ENCODE peak calls at places on chromosomes 1 and 21, in ten cellular contexts. J, D, R, I, L, O, X, M, S and G are unnamed samples. For H3K4me1, the result is how much of the 10 kb centered on the place peaks cover.

GRCh38 chr1:167066333-167067122 is 23.6 kb downstream of the GPA33 start:
- DNase-seq in J (peak), D (peak), R (peak), I (peak), L (no peak), O (peak), X (peak), M (peak), S (peak), G (peak)

GRCh38 chr1:13628218-13628617 is 44.6 kb downstream of the PDPN start:
- DNase-seq in J (no peak), D (no peak), R (no peak), I (no peak), L (no peak), O (no peak), X (no peak), M (no peak), S (no peak), G (no peak)

GRCh38 chr21:35748683-35749314 is 311.5 kb downstream of the SETD4 start:
- DNase-seq in J (no peak), D (no peak), R (no peak), I (no peak), L (no peak), O (no peak), X (no peak), M (no peak), S (no peak), G (no peak)

GRCh38 chr1:151509350-151510019 is 1.7 kb upstream of the CGN start:
- DNase-seq in J (no peak), D (peak), R (no peak), I (no peak), L (no peak), O (no peak), X (no peak), M (no peak), S (no peak), G (no peak)

GRCh38 chr21:38645282-38645681 is 147.0 kb upstream of the ERG start:
- DNase-seq in J (no peak), D (no peak), R (no peak), I (no peak), L (no peak), O (no peak), X (no peak), M (no peak), S (no peak), G (no peak)

GRCh38 chr1:6269997-6270401 is 9.1 kb upstream of the GPR153 start:
- DNase-seq in J (no peak), D (peak), R (no peak), I (no peak), L (no peak), O (no peak), X (no peak), M (no peak), S (no peak), G (no peak)

GRCh38 chr1:151970128-151970527 is 23.5 kb downstream of the S100A10 start:
- DNase-seq in J (no peak), D (no peak), R (no peak), I (no peak), L (no peak), O (no peak), X (no peak), M (no peak), S (no peak), G (no peak)

GRCh38 chr1:22500476-22500875 is 48.8 kb downstream of the ZBTB40 start:
- DNase-seq in J (peak), D (peak), R (no peak), I (no peak), L (no peak), O (no peak), X (no peak), M (no peak), S (peak), G (peak)

GRCh38 chr1:23619299-23620188 is 60.2 kb upstream of the ID3 start:
- DNase-seq in J (no peak), D (peak), R (peak), I (peak), L (no peak), O (peak), X (no peak), M (no peak), S (no peak), G (peak)

GRCh38 chr1:175192630-175193338 is at the start of gene KIAA0040:
- DNase-seq in J (peak), D (peak), R (peak), I (peak), L (no peak), O (peak), X (peak), M (peak), S (peak), G (peak)

GRCh38 chr21:43365611-43366426 is 61.1 kb downstream of the SIK1 start:
- DNase-seq in J (no peak), D (no peak), R (no peak), I (no peak), L (no peak), O (no peak), X (no peak), M (no peak), S (no peak), G (no peak)

GRCh38 chr1:12595839-12596821 is 21.9 kb downstream of the DHRS3 start:
- DNase-seq in J (peak), D (peak), R (no peak), I (peak), L (no peak), O (peak), X (peak), M (peak), S (peak), G (peak)

GRCh38 chr1:110870721-110871388 is 2.1 kb upstream of the CD53 start:
- DNase-seq in J (no peak), D (no peak), R (no peak), I (no peak), L (no peak), O (no peak), X (no peak), M (no peak), S (no peak), G (no peak)

GRCh38 chr1:169041371-169041770 is 65.1 kb upstream of the ATP1B1 start:
- DNase-seq in J (no peak), D (no peak), R (no peak), I (no peak), L (no peak), O (no peak), X (no peak), M (no peak), S (no peak), G (no peak)

GRCh38 chr1:186620951-186621350 is 59.3 kb downstream of the PTGS2 start:
- DNase-seq in J (no peak), D (no peak), R (no peak), I (no peak), L (no peak), O (no peak), X (no peak), M (no peak), S (no peak), G (no peak)

GRCh38 chr1:93219443-93219842 is 38.9 kb downstream of the CCDC18 start:
- DNase-seq in J (no peak), D (no peak), R (peak), I (no peak), L (no peak), O (no peak), X (no peak), M (no peak), S (no peak), G (no peak)

GRCh38 chr1:147545133-147545532 is 3.8 kb downstream of the BCL9 start:
- DNase-seq in J (no peak), D (peak), R (peak), I (peak), L (no peak), O (peak), X (peak), M (peak), S (peak), G (no peak)

DNA sequence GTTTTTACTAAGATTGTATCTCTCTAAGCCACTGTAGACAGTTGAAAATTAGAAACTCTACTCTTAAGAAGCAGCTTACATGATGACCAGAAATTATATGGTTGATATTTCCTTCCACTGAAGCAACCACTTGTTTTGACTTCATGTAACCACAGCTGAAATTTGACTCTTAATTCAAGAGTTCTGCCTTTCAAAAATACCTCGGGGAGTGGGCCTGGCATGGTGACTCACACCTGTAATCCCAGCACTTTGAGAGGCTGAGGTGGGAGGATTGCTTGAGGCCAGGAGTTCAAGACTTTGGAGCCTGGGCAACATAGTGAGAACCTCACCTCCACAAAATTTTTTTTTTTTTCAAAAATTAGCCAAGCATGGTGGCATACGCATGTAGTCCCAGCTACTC is 4.3 kb downstream of the AMPD1 start:
- DNase-seq in J (no peak), D (no peak), R (no peak), I (no peak), L (no peak), O (no peak), X (no peak), M (no peak), S (no peak), G (no peak)
- H3K4me1 ChIP-seq in J (under half), D (under half), R (under half), I (under half), L (under half), O (under half), X (under half), M (under half), S (under half), G (under half)

GRCh38 chr1:155688318-155689121 is at the start of the genes DAP3 and YY1AP1:
- DNase-seq in J (peak), D (peak), R (peak), I (peak), L (peak), O (peak), X (peak), M (peak), S (peak), G (peak)
- H3K4me1 ChIP-seq in J (under half), D (under half), R (under half), I (half or more), L (half or more), O (under half), X (under half), M (under half), S (under half), G (under half)

GRCh38 chr1:42930178-42931107 is 28.2 kb downstream of the SLC2A1 start:
- DNase-seq in J (no peak), D (peak), R (no peak), I (peak), L (no peak), O (no peak), X (no peak), M (no peak), S (no peak), G (no peak)

GRCh38 chr1:42929434-42930177 is 29.1 kb downstream of the SLC2A1 start:
- DNase-seq in J (no peak), D (no peak), R (no peak), I (peak), L (no peak), O (no peak), X (no peak), M (no peak), S (no peak), G (no peak)

GRCh38 chr1:42932442-42932941 is 26.2 kb downstream of the SLC2A1 start:
- DNase-seq in J (no peak), D (peak), R (no peak), I (peak), L (no peak), O (peak), X (no peak), M (no peak), S (no peak), G (no peak)

GRCh38 chr1:42931911-42932422 is 26.7 kb downstream of the SLC2A1 start:
- DNase-seq in J (no peak), D (peak), R (peak), I (peak), L (peak), O (peak), X (peak), M (no peak), S (peak), G (peak)

GRCh38 chr1:42931108-42931539 is 27.5 kb downstream of the SLC2A1 start:
- DNase-seq in J (peak), D (peak), R (peak), I (peak), L (no peak), O (peak), X (no peak), M (no peak), S (peak), G (peak)
- H3K4me1 ChIP-seq in J (under half), D (under half), R (half or more), I (half or more), L (half or more), O (under half), X (under half), M (under half), S (under half), G (under half)

GRCh38 chr1:67809887-67810286 is 23.4 kb downstream of the GNG12 start:
- DNase-seq in J (no peak), D (no peak), R (no peak), I (no peak), L (no peak), O (no peak), X (no peak), M (no peak), S (no peak), G (no peak)

GRCh38 chr1:67811816-67812215 is 21.5 kb downstream of the GNG12 start:
- DNase-seq in J (no peak), D (no peak), R (no peak), I (no peak), L (no peak), O (no peak), X (no peak), M (no peak), S (no peak), G (no peak)

GRCh38 chr1:67814121-67814772 is 19.0 kb downstream of the GNG12 start:
- DNase-seq in J (no peak), D (no peak), R (no peak), I (no peak), L (no peak), O (no peak), X (no peak), M (no peak), S (no peak), G (no peak)

GRCh38 chr1:67815303-67816095 is 17.8 kb downstream of the GNG12 start:
- DNase-seq in J (no peak), D (peak), R (no peak), I (no peak), L (no peak), O (no peak), X (no peak), M (no peak), S (no peak), G (no peak)

GRCh38 chr1:67812225-67812624 is 21.0 kb downstream of the GNG12 start:
- DNase-seq in J (no peak), D (no peak), R (no peak), I (no peak), L (no peak), O (no peak), X (no peak), M (no peak), S (no peak), G (no peak)
- H3K4me1 ChIP-seq in J (under half), D (under half), R (under half), I (under half), L (half or more), O (under half), X (under half), M (under half), S (under half), G (under half)

DNA sequence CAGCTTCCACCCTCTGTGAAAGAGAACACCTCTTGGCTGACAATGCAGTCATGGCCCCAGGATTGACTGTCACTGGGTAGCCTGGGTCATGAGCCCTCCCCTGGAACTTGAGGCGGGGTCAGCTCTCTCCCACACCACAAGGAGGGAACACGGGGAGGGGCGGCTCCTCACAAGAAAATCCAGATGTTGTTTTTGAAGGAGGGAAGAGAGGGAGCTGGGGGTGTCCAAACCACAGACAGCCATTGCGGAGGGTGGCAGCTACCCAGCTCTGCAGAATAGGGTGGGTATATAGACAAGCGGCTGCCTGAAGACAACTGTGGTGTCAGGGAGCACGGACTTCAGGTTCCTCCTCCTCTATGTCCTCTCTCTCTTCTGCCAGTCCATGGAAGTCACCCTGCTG is 60.7 kb upstream of the RUNX3 start:
- DNase-seq in J (no peak), D (no peak), R (no peak), I (peak), L (no peak), O (no peak), X (no peak), M (no peak), S (no peak), G (no peak)
- H3K4me1 ChIP-seq in J (under half), D (under half), R (half or more), I (half or more), L (under half), O (under half), X (under half), M (under half), S (under half), G (under half)

GRCh38 chr21:45356251-45356650 is 48.7 kb upstream of the COL18A1 start:
- DNase-seq in J (no peak), D (no peak), R (no peak), I (no peak), L (no peak), O (no peak), X (no peak), M (no peak), S (no peak), G (no peak)

GRCh38 chr21:45358261-45358670 is 46.7 kb upstream of the COL18A1 start:
- DNase-seq in J (no peak), D (no peak), R (no peak), I (no peak), L (no peak), O (no peak), X (no peak), M (no peak), S (no peak), G (no peak)

GRCh38 chr21:45356653-45357435 is 48.1 kb upstream of the COL18A1 start:
- DNase-seq in J (no peak), D (no peak), R (no peak), I (no peak), L (no peak), O (no peak), X (no peak), M (no peak), S (no peak), G (no peak)

GRCh38 chr21:45358711-45359310 is 46.2 kb upstream of the COL18A1 start:
- DNase-seq in J (no peak), D (no peak), R (no peak), I (no peak), L (no peak), O (no peak), X (no peak), M (no peak), S (no peak), G (no peak)

DNA sequence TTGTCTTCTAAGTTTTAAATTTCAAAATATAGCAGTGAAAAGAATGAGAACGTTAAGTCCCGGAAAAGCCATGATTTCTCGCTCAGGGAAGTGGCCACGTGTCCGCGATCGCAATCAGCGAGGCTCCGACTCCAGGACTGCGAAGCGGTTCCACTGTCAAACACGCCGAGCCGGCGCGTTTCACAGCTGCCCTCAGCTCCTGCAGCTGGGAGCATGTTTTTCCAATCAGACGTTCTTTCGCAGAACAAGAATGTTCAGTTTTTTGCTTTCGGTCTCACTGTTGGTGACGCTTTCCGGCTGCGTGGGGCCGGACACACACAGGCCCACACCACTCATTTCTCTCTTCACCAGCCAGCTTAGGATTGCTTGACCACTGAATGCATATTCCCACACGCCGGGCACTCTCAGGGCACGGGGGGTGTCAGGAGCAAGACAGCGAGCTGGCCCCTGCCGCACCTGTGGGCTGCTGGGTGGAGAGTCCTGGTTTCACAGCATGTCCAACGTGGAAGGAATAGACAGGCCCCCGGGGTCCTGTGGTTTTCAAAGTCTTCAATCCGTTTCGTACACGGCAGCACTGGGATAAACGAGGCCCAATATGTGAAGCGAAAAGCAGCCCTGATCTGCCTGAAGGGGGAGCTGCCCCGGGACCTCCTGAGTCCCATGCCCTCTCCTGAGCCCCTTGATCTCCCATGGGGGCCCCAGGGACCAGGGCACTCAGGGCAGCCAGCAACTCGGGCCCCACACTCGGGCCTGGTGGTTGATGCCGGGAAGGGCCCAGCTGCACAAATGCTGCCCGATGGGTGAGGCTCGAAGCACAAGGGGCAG is 47.3 kb upstream of the COL18A1 start:
- DNase-seq in J (no peak), D (no peak), R (no peak), I (no peak), L (no peak), O (no peak), X (peak), M (peak), S (no peak), G (no peak)
- H3K4me1 ChIP-seq in J (under half), D (under half), R (under half), I (under half), L (under half), O (under half), X (under half), M (under half), S (under half), G (under half)

DNA sequence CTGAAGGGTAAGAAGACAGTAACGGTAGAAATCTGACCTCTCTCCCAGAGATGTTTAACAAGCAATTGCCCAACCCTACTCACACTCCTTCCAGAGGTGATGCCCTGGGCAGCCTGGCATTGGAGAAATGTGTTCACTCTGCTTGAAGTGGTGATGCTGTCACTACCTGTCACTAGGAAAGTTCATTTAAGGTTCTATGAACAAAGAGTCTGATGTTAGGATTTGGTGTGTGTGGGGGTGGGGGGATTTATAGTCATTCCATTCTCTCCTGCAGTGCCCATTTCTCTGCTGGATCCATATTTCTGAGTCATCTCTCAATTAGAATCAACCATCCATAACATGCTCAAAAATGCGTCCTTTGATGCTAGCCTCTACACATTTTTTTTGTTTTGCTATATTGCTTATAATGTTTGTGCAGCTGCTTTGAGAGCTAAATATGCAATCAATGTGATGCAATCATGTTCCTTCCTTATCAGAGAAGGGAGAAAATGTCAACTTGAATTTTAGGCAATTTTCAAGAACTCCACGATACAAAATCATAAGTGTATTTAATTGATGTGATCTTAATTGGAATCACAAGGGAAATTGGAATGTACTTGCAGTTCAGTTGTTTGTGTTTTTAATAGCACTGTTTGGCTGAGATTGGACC is 173.9 kb downstream of the DUSP10 start:
- DNase-seq in J (no peak), D (no peak), R (no peak), I (no peak), L (no peak), O (no peak), X (no peak), M (no peak), S (no peak), G (no peak)
- H3K4me1 ChIP-seq in J (under half), D (under half), R (under half), I (under half), L (under half), O (under half), X (under half), M (under half), S (under half), G (under half)